ENCODE peak calls at places on chromosomes 3 and 15, in six cellular contexts. R is adrenal gland, L is uterus, C is stomach, T is body of pancreas, Q is heart left ventricle. N is an unnamed sample. For H3K4me1, the result is how much of the 10 kb centered on the place peaks cover.

GRCh38 chr15:41445399-41445798 is 28.5 kb downstream of the RTF1 start:
- DNase-seq in T (no peak), L (no peak), R (no peak), C (no peak), Q (no peak), N (no peak)

GRCh38 chr15:70870066-70870465 is 16.1 kb upstream of the LARP6 start:
- DNase-seq in R (no peak), L (no peak), Q (no peak), C (no peak), T (no peak), N (no peak)

GRCh38 chr3:179719048-179719734 is 66.4 kb downstream of the USP13 start:
- DNase-seq in L (no peak), R (no peak), C (no peak), T (no peak), Q (no peak), N (no peak)

GRCh38 chr3:126267169-126267975 is 87.0 kb upstream of the ALDH1L1 start:
- DNase-seq in C (peak), R (peak), Q (peak), T (peak), L (peak), N (peak)

GRCh38 chr3:46850468-46850780 is 12.8 kb downstream of the MYL3 start:
- DNase-seq in L (no peak), C (peak), R (no peak), T (no peak), Q (no peak), N (no peak)

GRCh38 chr3:188546835-188547670 is 393.1 kb downstream of the LPP start:
- DNase-seq in T (no peak), R (no peak), L (no peak), C (no peak), Q (no peak), N (no peak)

GRCh38 chr3:48406443-48407431 is 23.1 kb downstream of the PLXNB1 start:
- DNase-seq in L (no peak), Q (no peak), T (peak), R (no peak), C (peak), N (peak)

GRCh38 chr15:75232252-75232813 is 25.8 kb upstream of the GOLGA6C start:
- DNase-seq in R (no peak), Q (peak), T (no peak), L (no peak), C (no peak), N (no peak)

GRCh38 chr3:87076951-87077350 is 86.0 kb upstream of the VGLL3 start:
- DNase-seq in Q (no peak), C (no peak), T (no peak), L (no peak), R (no peak), N (no peak)

GRCh38 chr3:88362428-88362827 is 212.7 kb downstream of the C3orf38 start:
- DNase-seq in R (no peak), T (no peak), Q (no peak), L (no peak), C (no peak), N (no peak)

GRCh38 chr15:95875141-95875643 is 455.3 kb upstream of the NR2F2 start:
- DNase-seq in Q (peak), R (peak), L (no peak), T (peak), C (peak), N (no peak)

GRCh38 chr3:81437683-81438082 is 323.8 kb downstream of the GBE1 start:
- DNase-seq in C (no peak), R (no peak), T (no peak), L (no peak), Q (no peak), N (no peak)

GRCh38 chr3:188309437-188310269 is 155.7 kb downstream of the LPP start:
- DNase-seq in R (no peak), T (no peak), L (no peak), Q (no peak), C (no peak), N (no peak)

GRCh38 chr3:170765419-170766078 is 104.4 kb downstream of the RPL22L1 start:
- DNase-seq in Q (no peak), C (no peak), L (no peak), R (no peak), T (no peak), N (no peak)

GRCh38 chr15:74038707-74039655 is 43.4 kb downstream of the GOLGA6A start:
- DNase-seq in T (no peak), C (no peak), Q (no peak), R (no peak), L (no peak), N (no peak)

GRCh38 chr3:168121175-168121853 is 25.6 kb upstream of the GOLIM4 start:
- DNase-seq in L (peak), C (peak), R (no peak), Q (peak), T (no peak), N (peak)

GRCh38 chr3:191775451-191776233 is 314.7 kb downstream of the PYDC2 start:
- DNase-seq in T (no peak), L (no peak), C (no peak), R (no peak), Q (no peak), N (no peak)

GRCh38 chr3:15405448-15406050 is 21.8 kb downstream of the METTL6 start:
- DNase-seq in T (peak), L (no peak), Q (no peak), C (no peak), R (no peak), N (no peak)

GRCh38 chr15:95105229-95105628 is 873.9 kb downstream of the MCTP2 start:
- DNase-seq in L (no peak), C (no peak), T (no peak), R (no peak), Q (no peak), N (no peak)

GRCh38 chr15:95561463-95561862 is 769.0 kb upstream of the NR2F2 start:
- DNase-seq in Q (no peak), L (no peak), T (no peak), R (no peak), C (no peak), N (no peak)

GRCh38 chr15:72970965-72971746 is 81.1 kb upstream of the NEO1 start:
- DNase-seq in C (no peak), R (no peak), L (no peak), Q (no peak), T (no peak), N (no peak)

GRCh38 chr3:79002465-79003372 is 765.1 kb downstream of the ROBO1 start:
- DNase-seq in R (no peak), Q (no peak), T (no peak), C (no peak), L (no peak), N (no peak)

GRCh38 chr3:135736740-135737139 is 228.8 kb upstream of the PPP2R3A start:
- DNase-seq in T (no peak), Q (no peak), L (no peak), R (no peak), C (no peak), N (no peak)

GRCh38 chr3:175179055-175179454 is 319.9 kb downstream of the NAALADL2 start:
- DNase-seq in C (no peak), T (no peak), Q (no peak), L (no peak), R (no peak), N (no peak)

GRCh38 chr15:27454281-27455060 is 483.5 kb downstream of the GABRG3 start:
- DNase-seq in L (no peak), Q (no peak), R (no peak), C (no peak), T (no peak), N (no peak)

GRCh38 chr3:69079269-69080159 is 651 bp downstream of the UBA3 start:
- DNase-seq in Q (no peak), T (no peak), R (peak), L (no peak), C (no peak), N (no peak)

GRCh38 chr3:69081583-69082262 is 1.6 kb upstream of the UBA3 start:
- DNase-seq in R (no peak), C (no peak), T (no peak), Q (no peak), L (no peak), N (peak)

GRCh38 chr3:69082805-69083204 is 1.9 kb upstream of the ARL6IP5 start:
- DNase-seq in T (peak), Q (peak), L (no peak), R (peak), C (peak), N (no peak)

GRCh38 chr3:69084326-69084667 is 440 bp upstream of the ARL6IP5 start:
- DNase-seq in T (peak), Q (no peak), R (no peak), L (no peak), C (peak), N (no peak)

DNA sequence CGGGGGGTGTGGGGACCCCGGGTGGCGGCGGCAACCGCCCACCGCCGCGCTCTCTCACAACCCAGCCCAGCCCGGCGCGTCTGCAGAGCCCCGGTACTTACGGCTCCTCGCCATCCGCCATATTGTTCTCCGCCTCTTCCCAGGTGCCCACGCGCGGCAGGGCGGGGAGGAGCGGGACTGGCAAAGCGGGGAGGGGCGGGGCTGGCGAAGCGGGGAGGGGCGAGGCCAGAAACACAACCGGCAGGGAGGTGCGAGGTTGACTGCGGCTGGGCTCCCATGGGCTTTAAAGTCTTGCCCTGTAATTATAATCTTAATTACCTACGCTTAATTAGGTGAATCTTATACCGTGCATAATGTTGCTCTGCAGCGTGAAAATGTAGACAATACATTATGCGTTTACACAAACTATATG is at the start of gene UBA3:
- DNase-seq in T (peak), Q (peak), L (peak), R (peak), C (peak), N (peak)
- TF ChIP-seq POLR2A in T (peak), Q (no peak), L (peak), R (no peak), C (no peak), N (peak)

GRCh38 chr3:13879946-13880810 is at the start of gene WNT7A:
- DNase-seq in R (no peak), T (no peak), Q (no peak), C (no peak), L (peak), N (no peak)
- H3K4me3 ChIP-seq in R (no peak), T (no peak), Q (peak), C (peak), L (no peak), N (peak)

GRCh38 chr3:63967675-63968611 is 55.4 kb downstream of the PSMD6 start:
- DNase-seq in T (peak), R (peak), C (no peak), L (peak), Q (peak), N (no peak)

GRCh38 chr3:63970596-63971468 is 52.5 kb downstream of the PSMD6 start:
- DNase-seq in T (peak), R (no peak), C (no peak), L (no peak), Q (no peak), N (no peak)

GRCh38 chr3:63968612-63969350 is 54.5 kb downstream of the PSMD6 start:
- DNase-seq in R (no peak), T (no peak), Q (no peak), C (no peak), L (no peak), N (no peak)

GRCh38 chr3:63972196-63972595 is 51.1 kb downstream of the PSMD6 start:
- DNase-seq in C (no peak), T (no peak), L (no peak), Q (no peak), R (no peak), N (no peak)

GRCh38 chr3:63969866-63970265 is 53.4 kb downstream of the PSMD6 start:
- DNase-seq in T (no peak), L (no peak), Q (no peak), R (no peak), C (no peak), N (no peak)
- H3K4me1 ChIP-seq in T (half or more), L (under half), Q (half or more), R (under half), C (half or more), N (half or more)

GRCh38 chr3:14133188-14133800 is 8.4 kb downstream of the TMEM43 start:
- DNase-seq in L (no peak), Q (no peak), C (no peak), T (no peak), R (no peak), N (no peak)
- TF ChIP-seq POLR2A in L (no peak), Q (no peak), C (no peak), T (no peak), R (no peak), N (no peak)

DNA sequence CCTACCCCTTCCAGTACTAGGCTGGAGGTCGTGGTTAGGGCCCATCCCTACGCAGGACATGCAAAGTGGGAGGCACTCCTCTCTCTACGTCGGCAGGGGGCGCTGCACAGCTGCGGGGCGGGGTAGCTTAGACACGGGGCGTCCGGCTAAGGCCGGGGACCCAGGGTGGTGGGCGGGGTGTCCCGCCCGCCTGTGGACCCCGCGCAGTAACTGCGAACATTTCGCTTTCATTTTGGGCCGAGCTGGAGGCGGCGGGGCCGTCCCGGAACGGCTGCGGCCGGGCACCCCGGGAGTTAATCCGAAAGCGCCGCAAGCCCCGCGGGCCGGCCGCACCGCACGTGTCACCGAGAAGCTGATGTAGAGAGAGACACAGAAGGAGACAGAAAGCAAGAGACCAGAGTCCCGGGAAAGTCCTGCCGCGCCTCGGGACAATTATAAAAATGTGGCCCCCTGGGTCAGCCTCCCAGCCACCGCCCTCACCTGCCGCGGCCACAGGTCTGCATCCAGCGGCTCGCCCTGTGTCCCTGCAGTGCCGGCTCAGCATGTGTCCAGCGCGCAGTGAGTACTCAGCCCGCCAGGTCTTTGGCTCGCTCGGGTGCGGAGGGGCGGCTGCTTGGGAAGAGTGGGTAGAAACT is at the start of gene IL12A:
- DNase-seq in T (peak), Q (peak), L (peak), R (peak), C (peak), N (peak)
- H3K4me3 ChIP-seq in T (peak), Q (peak), L (peak), R (no peak), C (peak), N (peak)

GRCh38 chr3:37149246-37149645 is 25.1 kb downstream of the LRRFIP2 start:
- DNase-seq in C (no peak), L (no peak), R (no peak), T (no peak), Q (no peak), N (no peak)

GRCh38 chr3:37145607-37146006 is 28.8 kb downstream of the LRRFIP2 start:
- DNase-seq in C (no peak), Q (no peak), L (no peak), R (no peak), T (no peak), N (no peak)

GRCh38 chr3:37150621-37151020 is 23.8 kb downstream of the LRRFIP2 start:
- DNase-seq in T (no peak), Q (no peak), R (no peak), L (no peak), C (no peak), N (no peak)

GRCh38 chr3:37147676-37148075 is 26.7 kb downstream of the LRRFIP2 start:
- DNase-seq in Q (no peak), R (no peak), C (no peak), T (no peak), L (no peak), N (no peak)

DNA sequence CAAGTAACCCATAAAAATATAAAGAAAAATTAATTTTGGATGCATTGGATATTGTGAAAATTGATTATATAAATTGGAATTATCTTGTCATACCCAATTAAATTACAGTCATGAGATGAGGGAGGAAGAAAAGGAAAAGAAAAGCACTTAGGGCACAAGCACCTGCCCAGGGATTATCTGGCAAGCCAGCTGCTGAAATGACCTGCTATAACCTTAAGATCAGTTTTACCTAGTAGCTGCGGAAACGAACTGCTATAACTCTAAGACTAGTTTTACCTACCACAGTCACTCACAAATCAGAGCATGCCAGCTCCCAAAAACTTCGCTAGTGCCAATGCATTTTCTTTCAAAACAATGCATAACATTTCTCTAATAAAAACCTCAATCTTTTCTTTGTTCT is 26.2 kb downstream of the LRRFIP2 start:
- DNase-seq in T (no peak), L (no peak), R (no peak), C (no peak), Q (no peak), N (no peak)
- H3K4me1 ChIP-seq in T (under half), L (under half), R (under half), C (under half), Q (half or more), N (under half)

GRCh38 chr15:63048115-63048985 is 5.8 kb downstream of the TPM1 start:
- DNase-seq in L (peak), Q (peak), T (peak), R (peak), C (peak), N (peak)

GRCh38 chr15:63049747-63050439 is 7.3 kb downstream of the TPM1 start:
- DNase-seq in T (no peak), L (no peak), Q (no peak), C (no peak), R (no peak), N (no peak)

GRCh38 chr15:63050737-63051700 is 8.5 kb downstream of the TPM1 start:
- DNase-seq in Q (no peak), R (no peak), C (no peak), T (no peak), L (no peak), N (no peak)

GRCh38 chr15:63047792-63048114 is 5.2 kb downstream of the TPM1 start:
- DNase-seq in T (no peak), C (no peak), R (no peak), L (no peak), Q (no peak), N (no peak)

DNA sequence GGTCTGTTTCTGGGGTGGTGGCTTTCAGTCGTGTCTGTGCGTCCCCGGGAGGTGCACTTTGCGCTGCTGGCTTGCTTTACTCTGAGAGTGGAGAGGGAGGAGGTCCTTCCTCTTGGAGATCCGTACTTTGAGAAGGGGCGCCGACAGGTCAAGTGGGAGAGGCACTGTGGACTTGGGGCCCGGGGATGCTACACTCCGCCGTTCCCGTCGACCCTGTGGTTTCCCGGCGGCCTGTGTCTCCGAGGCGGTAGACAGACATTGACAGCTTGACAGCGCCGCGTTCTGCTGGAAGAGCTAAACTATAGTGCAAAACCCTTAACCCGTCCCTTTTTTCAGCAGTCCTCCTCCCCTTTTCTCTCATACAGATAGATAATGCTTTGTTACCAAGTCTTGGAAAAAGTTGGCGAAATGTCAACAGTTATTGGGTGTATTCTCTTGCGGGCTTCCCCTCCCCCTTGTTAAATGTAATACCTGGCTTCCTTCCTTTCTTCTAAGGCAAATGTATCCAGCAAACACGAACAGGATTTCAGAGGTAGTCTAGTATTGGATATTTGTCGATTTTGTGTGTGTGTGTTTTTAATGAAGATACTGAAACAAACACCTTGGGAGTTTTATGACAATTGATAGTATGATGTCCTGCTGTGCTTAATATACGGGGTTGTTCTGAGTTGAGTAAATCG is 6.6 kb downstream of the TPM1 start:
- DNase-seq in L (peak), C (peak), Q (peak), T (peak), R (peak), N (no peak)
- TF ChIP-seq POLR2A in L (no peak), C (no peak), Q (no peak), T (no peak), R (no peak), N (no peak)

GRCh38 chr3:156677120-156677479 is 2.7 kb downstream of the TIPARP start:
- DNase-seq in T (no peak), L (no peak), Q (no peak), C (no peak), R (no peak), N (no peak)
- H3K4me3 ChIP-seq in T (no peak), L (no peak), Q (peak), C (peak), R (no peak), N (peak)

GRCh38 chr3:42492508-42493080 is 9.8 kb upstream of the VIPR1 start:
- DNase-seq in Q (peak), T (peak), R (no peak), C (no peak), L (no peak), N (no peak)
- H3K4me1 ChIP-seq in Q (under half), T (under half), R (under half), C (under half), L (under half), N (under half)

N was measured in gastrocnemius medialis.